ENCODE peak calls at places on chromosomes 2 and 18, in nine cellular contexts. One of them, this sample, is unnamed.

GRCh38 chr2:42547014-42547413 is 21.4 kb upstream of the MTA3 start:
- DNase-seq in heart left ventricle: no peak
- DNase-seq in foreskin fibroblast: no peak
- DNase-seq in AG09309: no peak
- DNase-seq in CD4-positive, alpha-beta T cell: no peak
- DNase-seq in nephron progenitor cell: no peak
- DNase-seq in fibroblast of lung: no peak
- DNase-seq in adrenal gland: no peak
- DNase-seq in AG10803: no peak
- DNase-seq in this sample: no peak

GRCh38 chr2:179313057-179313456 is 48.4 kb upstream of the SESTD1 start:
- DNase-seq in AG10803: no peak
- DNase-seq in fibroblast of lung: no peak
- DNase-seq in AG09309: no peak
- DNase-seq in nephron progenitor cell: no peak
- DNase-seq in adrenal gland: no peak
- DNase-seq in heart left ventricle: no peak
- DNase-seq in foreskin fibroblast: no peak
- DNase-seq in CD4-positive, alpha-beta T cell: no peak
- DNase-seq in this sample: no peak

GRCh38 chr2:199459286-199460100 is 1.8 kb upstream of the SATB2 start:
- DNase-seq in fibroblast of lung: peak
- DNase-seq in CD4-positive, alpha-beta T cell: peak
- DNase-seq in foreskin fibroblast: peak
- DNase-seq in adrenal gland: peak
- DNase-seq in AG09309: peak
- DNase-seq in nephron progenitor cell: peak
- DNase-seq in AG10803: peak
- DNase-seq in heart left ventricle: peak
- DNase-seq in this sample: peak

GRCh38 chr2:68660658-68661057 is 17.3 kb downstream of the PROKR1 start:
- DNase-seq in adrenal gland: no peak
- DNase-seq in fibroblast of lung: no peak
- DNase-seq in AG09309: no peak
- DNase-seq in nephron progenitor cell: no peak
- DNase-seq in AG10803: no peak
- DNase-seq in heart left ventricle: no peak
- DNase-seq in CD4-positive, alpha-beta T cell: no peak
- DNase-seq in foreskin fibroblast: no peak
- DNase-seq in this sample: no peak

GRCh38 chr2:185255566-185255965 is 483.0 kb upstream of the FSIP2 start:
- DNase-seq in nephron progenitor cell: no peak
- DNase-seq in AG09309: no peak
- DNase-seq in adrenal gland: no peak
- DNase-seq in heart left ventricle: no peak
- DNase-seq in CD4-positive, alpha-beta T cell: no peak
- DNase-seq in AG10803: no peak
- DNase-seq in fibroblast of lung: peak
- DNase-seq in foreskin fibroblast: no peak
- DNase-seq in this sample: no peak

GRCh38 chr2:241035818-241036396 is 37.5 kb downstream of the SNED1 start:
- DNase-seq in CD4-positive, alpha-beta T cell: peak
- DNase-seq in nephron progenitor cell: no peak
- DNase-seq in adrenal gland: no peak
- DNase-seq in AG09309: no peak
- DNase-seq in fibroblast of lung: no peak
- DNase-seq in heart left ventricle: no peak
- DNase-seq in foreskin fibroblast: no peak
- DNase-seq in AG10803: no peak
- DNase-seq in this sample: no peak

GRCh38 chr2:67272195-67272594 is 124.9 kb upstream of the ETAA1 start:
- DNase-seq in CD4-positive, alpha-beta T cell: no peak
- DNase-seq in foreskin fibroblast: no peak
- DNase-seq in nephron progenitor cell: no peak
- DNase-seq in AG09309: no peak
- DNase-seq in heart left ventricle: no peak
- DNase-seq in AG10803: no peak
- DNase-seq in fibroblast of lung: no peak
- DNase-seq in adrenal gland: no peak
- DNase-seq in this sample: no peak

GRCh38 chr2:146262606-146263005 is 1582.2 kb upstream of the ACVR2A start:
- DNase-seq in nephron progenitor cell: no peak
- DNase-seq in adrenal gland: no peak
- DNase-seq in fibroblast of lung: no peak
- DNase-seq in AG10803: no peak
- DNase-seq in heart left ventricle: no peak
- DNase-seq in AG09309: no peak
- DNase-seq in foreskin fibroblast: no peak
- DNase-seq in CD4-positive, alpha-beta T cell: no peak
- DNase-seq in this sample: no peak

GRCh38 chr2:60849165-60849564 is 32.2 kb upstream of the REL start:
- DNase-seq in nephron progenitor cell: no peak
- DNase-seq in CD4-positive, alpha-beta T cell: no peak
- DNase-seq in AG09309: no peak
- DNase-seq in foreskin fibroblast: peak
- DNase-seq in heart left ventricle: no peak
- DNase-seq in adrenal gland: no peak
- DNase-seq in AG10803: peak
- DNase-seq in fibroblast of lung: peak
- DNase-seq in this sample: no peak

GRCh38 chr2:128526455-128526976 is 207.8 kb upstream of the HS6ST1 start:
- DNase-seq in foreskin fibroblast: no peak
- DNase-seq in AG09309: no peak
- DNase-seq in fibroblast of lung: no peak
- DNase-seq in heart left ventricle: no peak
- DNase-seq in nephron progenitor cell: no peak
- DNase-seq in AG10803: no peak
- DNase-seq in CD4-positive, alpha-beta T cell: no peak
- DNase-seq in adrenal gland: no peak
- DNase-seq in this sample: no peak

GRCh38 chr2:105734762-105735538 is 9.8 kb upstream of the NCK2 start:
- DNase-seq in foreskin fibroblast: peak
- DNase-seq in AG09309: peak
- DNase-seq in heart left ventricle: no peak
- DNase-seq in AG10803: peak
- DNase-seq in CD4-positive, alpha-beta T cell: no peak
- DNase-seq in fibroblast of lung: peak
- DNase-seq in nephron progenitor cell: no peak
- DNase-seq in adrenal gland: no peak
- DNase-seq in this sample: no peak

GRCh38 chr2:95179451-95179850 is 13.8 kb downstream of the ZNF2 start:
- DNase-seq in nephron progenitor cell: no peak
- DNase-seq in fibroblast of lung: no peak
- DNase-seq in AG10803: no peak
- DNase-seq in adrenal gland: peak
- DNase-seq in CD4-positive, alpha-beta T cell: no peak
- DNase-seq in heart left ventricle: no peak
- DNase-seq in foreskin fibroblast: no peak
- DNase-seq in AG09309: no peak
- DNase-seq in this sample: no peak

GRCh38 chr2:60899230-60899891 is 18.0 kb downstream of the REL start:
- DNase-seq in AG09309: no peak
- DNase-seq in fibroblast of lung: no peak
- DNase-seq in nephron progenitor cell: no peak
- DNase-seq in heart left ventricle: no peak
- DNase-seq in CD4-positive, alpha-beta T cell: no peak
- DNase-seq in adrenal gland: no peak
- DNase-seq in AG10803: no peak
- DNase-seq in foreskin fibroblast: no peak
- DNase-seq in this sample: no peak

GRCh38 chr2:216490061-216490460 is 8.6 kb upstream of the RPL37A start:
- DNase-seq in foreskin fibroblast: peak
- DNase-seq in AG10803: peak
- DNase-seq in fibroblast of lung: peak
- DNase-seq in heart left ventricle: no peak
- DNase-seq in CD4-positive, alpha-beta T cell: no peak
- DNase-seq in nephron progenitor cell: no peak
- DNase-seq in adrenal gland: no peak
- DNase-seq in AG09309: peak
- DNase-seq in this sample: no peak

GRCh38 chr2:59583173-59583765 is 970.2 kb downstream of the BCL11A start:
- DNase-seq in nephron progenitor cell: no peak
- DNase-seq in heart left ventricle: no peak
- DNase-seq in foreskin fibroblast: no peak
- DNase-seq in adrenal gland: no peak
- DNase-seq in fibroblast of lung: no peak
- DNase-seq in CD4-positive, alpha-beta T cell: no peak
- DNase-seq in AG09309: no peak
- DNase-seq in AG10803: no peak
- DNase-seq in this sample: no peak

GRCh38 chr2:36389081-36389480 is 33.5 kb downstream of the CRIM1 start:
- DNase-seq in AG09309: no peak
- DNase-seq in CD4-positive, alpha-beta T cell: no peak
- DNase-seq in nephron progenitor cell: no peak
- DNase-seq in heart left ventricle: no peak
- DNase-seq in foreskin fibroblast: no peak
- DNase-seq in AG10803: peak
- DNase-seq in adrenal gland: no peak
- DNase-seq in fibroblast of lung: peak
- DNase-seq in this sample: no peak

GRCh38 chr18:54843302-54843701 is 15.0 kb downstream of the RAB27B start:
- DNase-seq in adrenal gland: no peak
- DNase-seq in AG10803: peak
- DNase-seq in CD4-positive, alpha-beta T cell: no peak
- DNase-seq in heart left ventricle: no peak
- DNase-seq in foreskin fibroblast: peak
- DNase-seq in nephron progenitor cell: no peak
- DNase-seq in fibroblast of lung: no peak
- DNase-seq in AG09309: no peak
- DNase-seq in this sample: no peak

GRCh38 chr2:65530547-65531320 is 98.3 kb upstream of the SPRED2 start:
- DNase-seq in foreskin fibroblast: peak
- DNase-seq in adrenal gland: no peak
- DNase-seq in heart left ventricle: no peak
- DNase-seq in nephron progenitor cell: no peak
- DNase-seq in AG10803: peak
- DNase-seq in fibroblast of lung: peak
- DNase-seq in CD4-positive, alpha-beta T cell: no peak
- DNase-seq in AG09309: peak
- DNase-seq in this sample: no peak

GRCh38 chr2:201452058-201452736 is 657 bp downstream of the STRADB start:
- DNase-seq in AG10803: peak
- DNase-seq in nephron progenitor cell: no peak
- DNase-seq in AG09309: no peak
- DNase-seq in fibroblast of lung: peak
- DNase-seq in heart left ventricle: peak
- DNase-seq in adrenal gland: peak
- DNase-seq in foreskin fibroblast: no peak
- DNase-seq in CD4-positive, alpha-beta T cell: no peak
- DNase-seq in this sample: no peak
- TF ChIP-seq CTCF in AG10803: no peak
- TF ChIP-seq CTCF in nephron progenitor cell: no peak
- TF ChIP-seq CTCF in AG09309: no peak
- TF ChIP-seq CTCF in fibroblast of lung: no peak
- TF ChIP-seq CTCF in heart left ventricle: no peak
- TF ChIP-seq CTCF in adrenal gland: no peak
- TF ChIP-seq CTCF in foreskin fibroblast: no peak
- TF ChIP-seq CTCF in CD4-positive, alpha-beta T cell: no peak
- TF ChIP-seq CTCF in this sample: no peak

DNA sequence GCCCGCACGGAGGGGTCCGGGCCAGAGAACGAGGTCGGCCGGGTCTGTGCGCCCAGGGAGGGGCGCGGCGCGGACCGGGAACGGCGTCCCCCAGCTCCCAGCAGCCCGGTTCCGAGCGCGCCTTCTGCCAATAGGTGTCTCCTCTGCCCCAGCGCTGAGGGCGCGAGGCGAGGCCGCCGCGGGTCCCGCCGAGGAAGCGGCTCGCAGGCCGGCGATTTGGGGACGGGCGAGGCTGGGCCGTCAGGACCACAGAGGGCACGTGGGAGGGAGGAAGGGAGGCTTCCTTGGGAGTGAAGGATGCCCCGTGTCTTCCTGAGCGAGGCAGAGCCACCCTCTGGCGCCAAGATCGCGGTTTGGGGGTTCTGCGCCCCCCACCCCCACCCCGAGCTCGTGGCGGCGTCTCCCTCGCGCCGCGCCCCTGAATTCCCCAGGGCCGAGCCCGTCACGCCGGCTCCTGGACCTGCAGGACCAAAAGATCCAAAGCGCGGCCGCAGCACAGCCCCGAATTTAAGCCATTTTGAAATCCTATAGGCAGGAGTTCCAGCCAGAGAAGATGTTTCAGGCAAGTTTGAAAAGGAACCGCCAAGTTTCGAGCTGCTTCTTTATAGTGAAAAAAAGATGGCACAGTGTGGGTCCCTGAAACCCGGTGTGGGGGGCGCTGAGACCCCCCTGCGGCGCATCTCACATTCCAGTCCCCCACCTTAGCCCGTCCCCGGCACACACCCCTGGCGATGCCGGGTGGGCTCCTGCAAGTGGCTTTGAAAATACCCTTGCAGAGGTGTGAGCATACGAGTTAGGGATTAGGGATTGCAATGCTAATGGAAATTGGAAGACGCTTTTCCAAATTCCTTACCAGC is 929 bp downstream of the NFATC1 start:
- DNase-seq in foreskin fibroblast: peak
- DNase-seq in AG09309: no peak
- DNase-seq in fibroblast of lung: peak
- DNase-seq in AG10803: peak
- DNase-seq in nephron progenitor cell: peak
- DNase-seq in adrenal gland: no peak
- DNase-seq in heart left ventricle: peak
- DNase-seq in CD4-positive, alpha-beta T cell: no peak
- DNase-seq in this sample: no peak
- TF ChIP-seq CTCF in foreskin fibroblast: peak
- TF ChIP-seq CTCF in AG09309: no peak
- TF ChIP-seq CTCF in fibroblast of lung: no peak
- TF ChIP-seq CTCF in AG10803: peak
- TF ChIP-seq CTCF in nephron progenitor cell: no peak
- TF ChIP-seq CTCF in adrenal gland: no peak
- TF ChIP-seq CTCF in heart left ventricle: peak
- TF ChIP-seq CTCF in CD4-positive, alpha-beta T cell: peak
- TF ChIP-seq CTCF in this sample: no peak

GRCh38 chr18:3120356-3120755 is 99.4 kb downstream of the MYOM1 start:
- DNase-seq in AG10803: no peak
- DNase-seq in fibroblast of lung: no peak
- DNase-seq in nephron progenitor cell: no peak
- DNase-seq in adrenal gland: no peak
- DNase-seq in heart left ventricle: no peak
- DNase-seq in CD4-positive, alpha-beta T cell: no peak
- DNase-seq in AG09309: no peak
- DNase-seq in foreskin fibroblast: no peak
- DNase-seq in this sample: no peak
- TF ChIP-seq CTCF in AG10803: no peak
- TF ChIP-seq CTCF in fibroblast of lung: no peak
- TF ChIP-seq CTCF in nephron progenitor cell: no peak
- TF ChIP-seq CTCF in adrenal gland: no peak
- TF ChIP-seq CTCF in heart left ventricle: no peak
- TF ChIP-seq CTCF in CD4-positive, alpha-beta T cell: no peak
- TF ChIP-seq CTCF in AG09309: no peak
- TF ChIP-seq CTCF in foreskin fibroblast: no peak
- TF ChIP-seq CTCF in this sample: no peak

GRCh38 chr2:205235434-205235833 is 446.9 kb upstream of the NRP2 start:
- DNase-seq in AG09309: no peak
- DNase-seq in heart left ventricle: no peak
- DNase-seq in foreskin fibroblast: no peak
- DNase-seq in fibroblast of lung: no peak
- DNase-seq in AG10803: no peak
- DNase-seq in CD4-positive, alpha-beta T cell: no peak
- DNase-seq in adrenal gland: no peak
- DNase-seq in nephron progenitor cell: no peak
- DNase-seq in this sample: no peak

GRCh38 chr2:205232086-205232485 is 450.2 kb upstream of the NRP2 start:
- DNase-seq in fibroblast of lung: no peak
- DNase-seq in adrenal gland: no peak
- DNase-seq in heart left ventricle: no peak
- DNase-seq in foreskin fibroblast: no peak
- DNase-seq in AG09309: no peak
- DNase-seq in AG10803: no peak
- DNase-seq in CD4-positive, alpha-beta T cell: no peak
- DNase-seq in nephron progenitor cell: no peak
- DNase-seq in this sample: no peak

GRCh38 chr2:205237524-205237923 is 444.8 kb upstream of the NRP2 start:
- DNase-seq in AG09309: no peak
- DNase-seq in heart left ventricle: no peak
- DNase-seq in adrenal gland: no peak
- DNase-seq in CD4-positive, alpha-beta T cell: no peak
- DNase-seq in nephron progenitor cell: no peak
- DNase-seq in fibroblast of lung: no peak
- DNase-seq in AG10803: no peak
- DNase-seq in foreskin fibroblast: no peak
- DNase-seq in this sample: no peak
- TF ChIP-seq CTCF in AG09309: no peak
- TF ChIP-seq CTCF in heart left ventricle: no peak
- TF ChIP-seq CTCF in adrenal gland: no peak
- TF ChIP-seq CTCF in CD4-positive, alpha-beta T cell: no peak
- TF ChIP-seq CTCF in nephron progenitor cell: peak
- TF ChIP-seq CTCF in fibroblast of lung: no peak
- TF ChIP-seq CTCF in AG10803: peak
- TF ChIP-seq CTCF in foreskin fibroblast: no peak
- TF ChIP-seq CTCF in this sample: no peak